ENCODE peak calls at places on chromosomes 11 and 22, in six cellular contexts. G is stimulated activated CD4-positive, alpha-beta T cell treated with anti-CD3 and anti-CD28 coated beads, Interleukin-2, amount 100 ng/mL, for 24 hours; D is right lobe of liver; Q is NAMALWA; K is iris pigment epithelial cell; T is naive thymus-derived CD8-positive, alpha-beta T cell. L is an unnamed sample.

GRCh38 chr11:111665779-111666178 is 63.5 kb downstream of the SIK2 start:
- DNase-seq in G (no peak), D (no peak), Q (peak; percentile 37), K (peak; percentile 48), T (no peak), L (no peak)

GRCh38 chr22:38927033-38927789 is 30.2 kb upstream of the APOBEC3A start:
- DNase-seq in G (peak; percentile 58), D (peak; percentile 75), Q (no peak), K (peak; percentile 56), T (no peak), L (peak; percentile 87)

GRCh38 chr22:23147632-23148387 is 2.5 kb downstream of the RAB36 start:
- DNase-seq in G (no peak), D (no peak), Q (no peak), K (peak; percentile 89), T (no peak), L (no peak)

GRCh38 chr11:68461284-68461861 is 821 bp downstream of the PPP6R3 start:
- DNase-seq in G (no peak), D (no peak), Q (peak; percentile 56), K (peak; percentile 17), T (peak; percentile 43), L (no peak)

GRCh38 chr11:45180888-45181594 is 34.6 kb downstream of the PRDM11 start:
- DNase-seq in G (peak; percentile 43), D (no peak), Q (no peak), K (peak; percentile 54), T (peak; percentile 7), L (no peak)

GRCh38 chr11:76149713-76150112 is 56.6 kb downstream of the WNT11 start:
- DNase-seq in G (no peak), D (no peak), Q (no peak), K (no peak), T (no peak), L (no peak)

GRCh38 chr11:132111781-132112380 is 741.5 kb downstream of the NTM start:
- DNase-seq in G (no peak), D (no peak), Q (no peak), K (peak; percentile 84), T (no peak), L (no peak)

GRCh38 chr22:43110927-43111623 is 525 bp downstream of the BIK start:
- DNase-seq in G (peak; percentile 36), D (no peak), Q (peak; percentile 80), K (no peak), T (peak; percentile 29), L (no peak)

GRCh38 chr11:83727251-83727650 is 441.1 kb upstream of the CCDC90B start:
- DNase-seq in G (no peak), D (no peak), Q (no peak), K (no peak), T (no peak), L (no peak)

GRCh38 chr11:130839950-130840666 is 76.2 kb downstream of the SNX19 start:
- DNase-seq in G (no peak), D (no peak), Q (no peak), K (no peak), T (no peak), L (no peak)

GRCh38 chr11:131689049-131689925 is 318.9 kb downstream of the NTM start:
- DNase-seq in G (no peak), D (no peak), Q (no peak), K (no peak), T (no peak), L (peak; percentile 46)

GRCh38 chr22:50262460-50262911 is 1.0 kb upstream of the MAPK12 start:
- DNase-seq in G (no peak), D (no peak), Q (peak; percentile 72), K (peak; percentile 30), T (no peak), L (no peak)

GRCh38 chr11:83206771-83207413 is 13.4 kb downstream of the ANKRD42 start:
- DNase-seq in G (no peak), D (no peak), Q (no peak), K (no peak), T (no peak), L (no peak)

GRCh38 chr11:34380696-34381095 is 22.9 kb upstream of the ABTB2 start:
- DNase-seq in G (no peak), D (no peak), Q (no peak), K (peak; percentile 82), T (no peak), L (no peak)

GRCh38 chr22:34946339-34946985 is 119.5 kb upstream of the ISX start:
- DNase-seq in G (no peak), D (no peak), Q (no peak), K (no peak), T (no peak), L (no peak)

GRCh38 chr11:69984457-69985261 is 93.5 kb upstream of the ANO1 start:
- DNase-seq in G (no peak), D (peak; percentile 40), Q (no peak), K (no peak), T (no peak), L (no peak)

GRCh38 chr22:43625242-43625641 is 186.9 kb downstream of the EFCAB6 start:
- DNase-seq in G (no peak), D (no peak), Q (no peak), K (no peak), T (no peak), L (no peak)

GRCh38 chr11:10878408-10879214 is 20.8 kb upstream of the ZBED5 start:
- DNase-seq in G (no peak), D (no peak), Q (peak; percentile 93), K (peak; percentile 79), T (peak; percentile 54), L (no peak)

GRCh38 chr22:47299211-47299878 is 536.9 kb downstream of the TBC1D22A start:
- DNase-seq in G (no peak), D (no peak), Q (no peak), K (no peak), T (no peak), L (peak; percentile 25)

GRCh38 chr22:31750365-31751284 is 693 bp upstream of the PRR14L start:
- DNase-seq in G (no peak), D (no peak), Q (no peak), K (no peak), T (no peak), L (no peak)

GRCh38 chr22:26634189-26634588 is 12.4 kb downstream of the CRYBA4 start:
- DNase-seq in G (no peak), D (no peak), Q (no peak), K (no peak), T (no peak), L (no peak)

GRCh38 chr22:50561401-50562074 is 1.2 kb downstream of the SYCE3 start:
- DNase-seq in G (no peak), D (peak; percentile 43), Q (no peak), K (no peak), T (peak; percentile 15), L (no peak)

GRCh38 chr22:45460288-45461109 is 42.2 kb upstream of the FBLN1 start:
- DNase-seq in G (no peak), D (no peak), Q (no peak), K (no peak), T (no peak), L (no peak)

GRCh38 chr22:46661221-46661851 is 41.1 kb downstream of the GRAMD4 start:
- DNase-seq in G (peak; percentile 46), D (no peak), Q (no peak), K (peak; percentile 67), T (no peak), L (no peak)

GRCh38 chr11:12330491-12331231 is 46.7 kb upstream of the PARVA start:
- DNase-seq in G (no peak), D (no peak), Q (no peak), K (no peak), T (no peak), L (no peak)

GRCh38 chr11:3129181-3129590 is 35.9 kb downstream of the OSBPL5 start:
- DNase-seq in G (no peak), D (peak; percentile 52), Q (no peak), K (no peak), T (no peak), L (no peak)

L was measured in ecto neural progenitor cell.